ENCODE peak calls at places on chromosome 7, in nine cellular contexts. Y is stimulated activated CD4-positive, alpha-beta T cell treated with anti-CD3 and anti-CD28 coated beads, Interleukin-1b, Interleukin-23, amount 100 ng/mL, for 24 hours; M is AG04450; I is AG04449; A is T-helper 9 cell; L is HEK293T; Q is SW480; N is T-cell; F is MM.1S. H is an unnamed sample.

GRCh38 chr7:137881607-137882260 is 35.0 kb upstream of the DGKI start:
- DNase-seq in A (no peak), I (no peak), M (no peak), Q (no peak), F (no peak), L (no peak), N (no peak), Y (no peak), H (no peak)

GRCh38 chr7:138838166-138838565 is 40.2 kb upstream of the ATP6V0A4 start:
- DNase-seq in M (no peak), F (no peak), L (no peak), Q (no peak), Y (no peak), N (no peak), I (no peak), A (no peak), H (no peak)

GRCh38 chr7:46450871-46451270 is 529.8 kb upstream of the IGFBP3 start:
- DNase-seq in F (no peak), Q (no peak), N (no peak), I (no peak), A (no peak), L (no peak), M (no peak), Y (no peak), H (no peak)

GRCh38 chr7:21616796-21617436 is 74.1 kb downstream of the DNAH11 start:
- DNase-seq in L (peak; percentile 12), Q (peak; percentile 42), I (no peak), A (no peak), Y (no peak), N (no peak), F (no peak), M (no peak), H (no peak)

GRCh38 chr7:138254444-138254843 is 178.2 kb downstream of the AKR1D1 start:
- DNase-seq in L (no peak), M (no peak), Y (no peak), F (no peak), A (no peak), I (no peak), N (no peak), Q (no peak), H (no peak)

GRCh38 chr7:157572622-157573021 is 235.8 kb downstream of the DNAJB6 start:
- DNase-seq in L (no peak), I (no peak), Y (no peak), A (no peak), M (no peak), N (no peak), Q (no peak), F (no peak), H (no peak)

GRCh38 chr7:90246184-90246583 is 1.2 kb downstream of the CFAP69 start:
- DNase-seq in M (no peak), A (no peak), Q (no peak), Y (no peak), F (no peak), I (no peak), L (peak; percentile 14), N (no peak), H (no peak)

GRCh38 chr7:101542527-101543241 is 86.4 kb downstream of the MYL10 start:
- DNase-seq in A (peak; percentile 74), F (peak; percentile 74), N (peak; percentile 69), I (no peak), M (no peak), L (peak; percentile 67), Q (peak; percentile 58), Y (peak; percentile 65), H (peak; percentile 65)

GRCh38 chr7:121081327-121081936 is 92.9 kb downstream of the CPED1 start:
- DNase-seq in F (peak; percentile 82), M (peak; percentile 62), L (peak; percentile 32), Q (peak; percentile 57), A (no peak), Y (no peak), I (peak; percentile 31), N (no peak), H (no peak)

GRCh38 chr7:18087031-18087686 is 59.5 kb upstream of the PRPS1L1 start:
- DNase-seq in N (no peak), A (no peak), L (no peak), M (no peak), Y (no peak), F (no peak), I (no peak), Q (no peak), H (no peak)

GRCh38 chr7:35596061-35596460 is 98.9 kb downstream of the HERPUD2 start:
- DNase-seq in N (no peak), L (no peak), A (no peak), I (no peak), Y (no peak), M (peak; percentile 23), F (no peak), Q (no peak), H (no peak)

GRCh38 chr7:106858618-106859532 is 6.2 kb upstream of the PIK3CG start:
- DNase-seq in N (peak; percentile 12), Q (peak; percentile 38), L (no peak), F (no peak), A (no peak), Y (no peak), I (no peak), M (no peak), H (no peak)

GRCh38 chr7:24405002-24405401 is 121.0 kb downstream of the NPY start:
- DNase-seq in Y (no peak), I (no peak), F (no peak), M (no peak), Q (no peak), A (no peak), L (no peak), N (no peak), H (no peak)

GRCh38 chr7:4129481-4130122 is 552.5 kb upstream of the FOXK1 start:
- DNase-seq in I (no peak), F (no peak), L (no peak), A (no peak), Q (peak; percentile 36), M (no peak), N (no peak), Y (no peak), H (no peak)

GRCh38 chr7:7438851-7439250 is 96.8 kb downstream of the COL28A1 start:
- DNase-seq in L (no peak), F (no peak), N (no peak), Y (no peak), I (peak; percentile 97), M (peak; percentile 95), A (no peak), Q (peak; percentile 44), H (no peak)

GRCh38 chr7:55144333-55144954 is 125.6 kb downstream of the EGFR start:
- DNase-seq in Y (no peak), M (no peak), Q (no peak), A (no peak), I (no peak), F (no peak), N (no peak), L (peak; percentile 16), H (no peak)

GRCh38 chr7:24255139-24255538 is 28.9 kb upstream of the NPY start:
- DNase-seq in M (no peak), Y (no peak), Q (no peak), L (no peak), A (no peak), F (no peak), N (no peak), I (no peak), H (peak; percentile 7)

GRCh38 chr7:91183408-91183807 is 80.8 kb upstream of the FZD1 start:
- DNase-seq in I (no peak), L (no peak), M (no peak), Y (no peak), A (no peak), Q (no peak), F (no peak), N (no peak), H (no peak)

GRCh38 chr7:155792999-155793560 is 19.2 kb downstream of the SHH start:
- DNase-seq in N (no peak), M (no peak), Q (no peak), A (no peak), I (no peak), F (no peak), L (no peak), Y (no peak), H (no peak)

GRCh38 chr7:150665882-150666281 is 19.6 kb upstream of the GIMAP2 start:
- DNase-seq in N (no peak), Q (no peak), Y (no peak), A (no peak), I (no peak), F (no peak), L (no peak), M (no peak), H (no peak)

GRCh38 chr7:28347964-28348363 is 64.4 kb upstream of the CREB5 start:
- DNase-seq in N (no peak), Q (no peak), A (no peak), M (peak; percentile 16), I (no peak), Y (no peak), L (no peak), F (no peak), H (no peak)

GRCh38 chr7:120272896-120273475 is at the start of gene KCND2:
- DNase-seq in Y (no peak), I (no peak), Q (peak; percentile 8), N (no peak), L (peak; percentile 12), M (no peak), A (no peak), F (peak; percentile 21), H (peak; percentile 31)

GRCh38 chr7:36986429-36987362 is 262.4 kb upstream of the AOAH start:
- DNase-seq in F (peak; percentile 23), Y (peak; percentile 51), Q (peak; percentile 49), I (no peak), M (peak; percentile 8), A (peak; percentile 52), N (peak; percentile 48), L (peak; percentile 83), H (peak; percentile 30)

GRCh38 chr7:102974366-102975236 is 61.8 kb downstream of the LRRC17 start:
- DNase-seq in Y (no peak), L (no peak), F (no peak), A (no peak), I (no peak), N (no peak), Q (no peak), M (no peak), H (no peak)

GRCh38 chr7:134188311-134188710 is 61.2 kb downstream of the LRGUK start:
- DNase-seq in N (no peak), M (no peak), A (no peak), Q (no peak), F (no peak), Y (no peak), I (no peak), L (no peak), H (no peak)

GRCh38 chr7:36670585-36671431 is 53.5 kb downstream of the AOAH start:
- DNase-seq in Q (peak; percentile 65), Y (peak; percentile 54), I (no peak), N (peak; percentile 68), M (peak; percentile 27), F (peak; percentile 72), A (peak; percentile 57), L (peak; percentile 73), H (peak; percentile 70)

GRCh38 chr7:120293027-120293426 is 20.1 kb downstream of the KCND2 start:
- DNase-seq in A (no peak), F (no peak), Q (no peak), Y (no peak), M (no peak), L (no peak), N (no peak), I (no peak), H (no peak)

GRCh38 chr7:110061387-110061786 is 1029.5 kb upstream of the LRRN3 start:
- DNase-seq in M (no peak), Y (no peak), Q (no peak), A (no peak), N (no peak), I (no peak), F (no peak), L (no peak), H (no peak)

GRCh38 chr7:127029823-127030222 is 222.9 kb downstream of the GRM8 start:
- DNase-seq in L (no peak), A (no peak), F (no peak), M (no peak), I (no peak), N (no peak), Q (no peak), Y (no peak), H (no peak)

GRCh38 chr7:48938539-48938938 is 14.2 kb downstream of the CDC14C start:
- DNase-seq in N (no peak), M (no peak), L (no peak), F (no peak), Q (no peak), A (no peak), Y (no peak), I (no peak), H (no peak)